ENCODE peak calls at places on chromosome 17, in nine cellular contexts. M is fibroblast of pulmonary artery, O is lower lobe of right lung, S is GM10248, Z is BJ, Y is Panc1, H is bronchial epithelial cell, L is AG04449, B is mesothelial cell of epicardium. T is an unnamed sample.

GRCh38 chr17:43936434-43936833 is 5.8 kb downstream of the PPY start:
- DNase-seq in M (no peak), O (no peak), S (no peak), Z (no peak), Y (no peak), H (peak), L (no peak), B (no peak), T (no peak)

GRCh38 chr17:16328997-16329396 is 24.3 kb downstream of the CENPV start:
- DNase-seq in M (peak), O (no peak), S (no peak), Z (no peak), Y (no peak), H (peak), L (no peak), B (no peak), T (no peak)

GRCh38 chr17:15377200-15377599 is 35.8 kb upstream of the TEKT3 start:
- DNase-seq in M (peak), O (no peak), S (no peak), Z (peak), Y (no peak), H (peak), L (peak), B (no peak), T (peak)

GRCh38 chr17:75091855-75092327 is 4.1 kb downstream of the SLC16A5 start:
- DNase-seq in M (no peak), O (no peak), S (no peak), Z (no peak), Y (no peak), H (no peak), L (no peak), B (no peak), T (no peak)

GRCh38 chr17:56983380-56983779 is 5.4 kb downstream of the SCPEP1 start:
- DNase-seq in M (no peak), O (no peak), S (no peak), Z (no peak), Y (no peak), H (no peak), L (no peak), B (no peak), T (no peak)

GRCh38 chr17:38724337-38724988 is 5.7 kb upstream of the CISD3 start:
- DNase-seq in M (no peak), O (no peak), S (no peak), Z (no peak), Y (no peak), H (no peak), L (no peak), B (no peak), T (no peak)

GRCh38 chr17:48198950-48199541 is 91.5 kb downstream of the SNX11 start:
- DNase-seq in M (no peak), O (no peak), S (peak), Z (no peak), Y (no peak), H (no peak), L (no peak), B (no peak), T (no peak)

GRCh38 chr17:48100160-48100559 is 1.1 kb downstream of the CBX1 start:
- DNase-seq in M (peak), O (no peak), S (no peak), Z (peak), Y (no peak), H (peak), L (no peak), B (no peak), T (peak)

GRCh38 chr17:44607836-44608690 is 48.2 kb upstream of the MEIOC start:
- DNase-seq in M (no peak), O (no peak), S (no peak), Z (peak), Y (no peak), H (no peak), L (no peak), B (no peak), T (peak)

GRCh38 chr17:10290046-10290445 is 82.8 kb downstream of the MYH13 start:
- DNase-seq in M (peak), O (no peak), S (no peak), Z (no peak), Y (no peak), H (no peak), L (no peak), B (no peak), T (no peak)

GRCh38 chr17:50532452-50533024 is at the start of gene EPN3:
- DNase-seq in M (no peak), O (peak), S (no peak), Z (no peak), Y (no peak), H (peak), L (no peak), B (no peak), T (no peak)
- TF ChIP-seq CTCF in M (no peak), O (no peak), S (no peak), Z (no peak), Y (no peak), H (peak), L (no peak), B (no peak), T (no peak)

GRCh38 chr17:51588063-51588462 is 327.7 kb downstream of the UTP18 start:
- DNase-seq in M (no peak), O (no peak), S (no peak), Z (no peak), Y (no peak), H (no peak), L (no peak), B (no peak), T (no peak)
- TF ChIP-seq CTCF in M (no peak), O (no peak), S (no peak), Z (no peak), Y (no peak), H (no peak), L (no peak), B (no peak), T (no peak)

GRCh38 chr17:17493249-17493985 is 2.8 kb downstream of the RASD1 start:
- DNase-seq in M (no peak), O (peak), S (no peak), Z (no peak), Y (no peak), H (no peak), L (no peak), B (no peak), T (no peak)
- TF ChIP-seq CTCF in M (no peak), O (no peak), S (no peak), Z (no peak), Y (no peak), H (no peak), L (no peak), B (no peak), T (no peak)

GRCh38 chr17:28327709-28328108 is 7.6 kb downstream of the IFT20 start:
- DNase-seq in M (no peak), O (no peak), S (no peak), Z (no peak), Y (no peak), H (no peak), L (no peak), B (no peak), T (peak)
- TF ChIP-seq CTCF in M (no peak), O (no peak), S (no peak), Z (peak), Y (peak), H (no peak), L (no peak), B (no peak), T (peak)

GRCh38 chr17:46060461-46060860 is 61.4 kb downstream of the STH start:
- DNase-seq in M (no peak), O (no peak), S (no peak), Z (no peak), Y (no peak), H (no peak), L (no peak), B (no peak), T (no peak)
- TF ChIP-seq CTCF in M (no peak), O (no peak), S (no peak), Z (no peak), Y (no peak), H (no peak), L (no peak), B (no peak), T (no peak)

GRCh38 chr17:17437461-17437860 is 39.3 kb upstream of the MED9 start:
- DNase-seq in M (no peak), O (no peak), S (no peak), Z (no peak), Y (no peak), H (no peak), L (no peak), B (no peak), T (no peak)
- TF ChIP-seq CTCF in M (no peak), O (no peak), S (no peak), Z (no peak), Y (no peak), H (no peak), L (no peak), B (no peak), T (no peak)

GRCh38 chr17:6903516-6903915 is 72.0 kb upstream of the TEKT1 start:
- DNase-seq in M (no peak), O (no peak), S (no peak), Z (no peak), Y (no peak), H (no peak), L (no peak), B (no peak), T (no peak)

DNA sequence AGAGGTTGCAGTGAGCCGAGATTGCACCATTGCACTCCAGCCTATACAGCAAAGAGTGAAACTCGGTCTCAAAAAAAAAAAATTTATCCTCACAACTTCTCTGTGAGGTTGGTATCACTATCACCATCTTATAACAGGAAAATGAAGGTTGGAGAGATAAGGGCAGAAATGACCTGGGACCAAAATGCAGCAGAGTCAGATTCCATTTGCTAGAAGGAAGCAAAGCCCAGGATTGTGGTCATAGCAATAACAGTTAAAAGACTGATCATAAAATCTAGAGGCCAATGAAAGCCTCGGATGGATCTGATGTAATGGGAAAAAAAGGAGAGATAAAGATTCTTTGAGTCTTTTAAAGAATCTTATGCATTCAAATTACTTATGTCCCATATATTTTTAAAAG is 69.6 kb upstream of the TEKT1 start:
- DNase-seq in M (no peak), O (no peak), S (no peak), Z (no peak), Y (no peak), H (no peak), L (no peak), B (no peak), T (no peak)
- TF ChIP-seq CTCF in M (no peak), O (no peak), S (no peak), Z (no peak), Y (no peak), H (no peak), L (no peak), B (no peak), T (no peak)

GRCh38 chr17:31525801-31526549 is 134.5 kb downstream of the RAB11FIP4 start:
- DNase-seq in M (no peak), O (no peak), S (no peak), Z (no peak), Y (no peak), H (no peak), L (no peak), B (no peak), T (no peak)
- TF ChIP-seq CTCF in M (peak), O (no peak), S (peak), Z (peak), Y (peak), H (peak), L (peak), B (peak), T (peak)

T was measured in choroid plexus epithelial cell.